ENCODE peak calls at places on chromosomes 11 and 22, in nine cellular contexts. V is tibial artery; R is A549; O is right lobe of liver; I is cardiac muscle cell; U is CD4-positive, CD25-positive, alpha-beta regulatory T cell; S is Panc1; Y is HCT116; H is hepatocyte. T is an unnamed sample. For H3K9me3, the result is how much of the 10 kb centered on the place peaks cover.

GRCh38 chr11:34915136-34916013 is 804 bp downstream of the APIP start:
- DNase-seq in V (peak), R (peak), O (no peak), I (no peak), U (no peak), S (no peak), Y (no peak), H (no peak), T (no peak)

GRCh38 chr22:27377501-27377900 is 424.1 kb downstream of the MN1 start:
- DNase-seq in V (no peak), R (no peak), O (no peak), I (no peak), U (no peak), S (no peak), Y (no peak), H (no peak), T (no peak)

GRCh38 chr11:15830730-15831443 is 525.5 kb downstream of the SOX6 start:
- DNase-seq in V (no peak), R (no peak), O (no peak), I (no peak), U (no peak), S (no peak), Y (no peak), H (no peak), T (no peak)

GRCh38 chr11:97140885-97141494 is 751.2 kb downstream of the JRKL start:
- DNase-seq in V (no peak), R (no peak), O (no peak), I (no peak), U (no peak), S (no peak), Y (no peak), H (peak), T (peak)

GRCh38 chr11:33724644-33725035 is 11.6 kb downstream of the CD59 start:
- DNase-seq in V (peak), R (no peak), O (no peak), I (no peak), U (no peak), S (no peak), Y (no peak), H (no peak), T (no peak)

GRCh38 chr11:36056160-36056751 is 112.4 kb downstream of the LDLRAD3 start:
- DNase-seq in V (no peak), R (peak), O (no peak), I (peak), U (no peak), S (no peak), Y (no peak), H (peak), T (no peak)

GRCh38 chr11:18393581-18394299 is 623 bp upstream of the LDHA start:
- DNase-seq in V (peak), R (peak), O (no peak), I (peak), U (no peak), S (no peak), Y (no peak), H (peak), T (no peak)

GRCh38 chr11:64036081-64037026 is 623 bp downstream of the FLRT1 start:
- DNase-seq in V (no peak), R (no peak), O (no peak), I (peak), U (no peak), S (no peak), Y (no peak), H (peak), T (no peak)

GRCh38 chr11:90753546-90753945 is 530.7 kb upstream of the CHORDC1 start:
- DNase-seq in V (no peak), R (no peak), O (no peak), I (no peak), U (no peak), S (no peak), Y (no peak), H (no peak), T (no peak)

GRCh38 chr22:20247010-20247505 is 21.1 kb downstream of the RTN4R start:
- DNase-seq in V (no peak), R (no peak), O (peak), I (peak), U (no peak), S (no peak), Y (no peak), H (no peak), T (no peak)

GRCh38 chr22:17815703-17816254 is 41.5 kb upstream of the BID start:
- DNase-seq in V (no peak), R (no peak), O (no peak), I (no peak), U (no peak), S (no peak), Y (no peak), H (no peak), T (no peak)

GRCh38 chr11:73542175-73542574 is 55.7 kb downstream of the FAM168A start:
- DNase-seq in V (no peak), R (no peak), O (no peak), I (no peak), U (no peak), S (no peak), Y (no peak), H (no peak), T (no peak)

GRCh38 chr11:7540830-7541555 is 27.2 kb downstream of the PPFIBP2 start:
- DNase-seq in V (no peak), R (no peak), O (peak), I (no peak), U (no peak), S (no peak), Y (no peak), H (no peak), T (no peak)

GRCh38 chr11:84855846-84856245 is 771.3 kb downstream of the DLG2 start:
- DNase-seq in V (no peak), R (no peak), O (no peak), I (no peak), U (no peak), S (no peak), Y (no peak), H (no peak), T (no peak)

GRCh38 chr11:60657880-60658279 is 41.5 kb upstream of the MS4A8 start:
- DNase-seq in V (no peak), R (no peak), O (peak), I (peak), U (no peak), S (no peak), Y (no peak), H (peak), T (no peak)

DNA sequence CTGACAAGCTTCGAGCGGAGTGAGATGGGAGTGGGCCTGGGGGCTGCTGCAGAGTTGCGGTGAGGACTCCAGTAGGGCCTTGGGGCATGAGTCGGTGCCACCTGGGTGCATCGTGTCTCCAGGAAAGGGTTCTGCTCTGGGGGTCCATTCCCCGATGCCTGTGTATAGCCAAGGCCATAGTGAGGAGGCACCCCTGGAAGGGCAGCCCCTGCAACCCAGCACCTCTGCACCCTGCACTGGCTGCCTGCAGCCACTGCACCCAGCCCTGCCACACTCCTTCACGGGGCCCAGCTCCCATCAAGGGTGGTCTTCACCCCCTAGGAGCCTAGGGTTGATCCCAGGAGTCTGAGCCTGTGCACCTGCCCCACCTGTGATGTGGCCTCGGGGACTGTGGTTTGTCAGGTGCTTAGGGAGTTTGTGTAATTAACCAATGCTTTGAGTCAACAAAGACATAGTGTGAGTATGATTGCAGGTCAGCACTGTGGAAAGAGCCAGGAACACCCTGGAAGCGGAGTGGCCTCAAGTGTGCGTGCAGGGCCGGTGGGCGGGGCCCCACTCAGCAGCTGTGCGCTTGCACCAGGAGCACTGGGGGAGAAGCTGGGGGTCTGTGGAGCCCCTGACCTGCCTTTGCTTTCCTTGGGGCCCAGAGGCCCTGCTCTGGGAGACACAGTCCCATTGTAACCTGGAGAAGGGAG is 1299.3 kb downstream of the BRD1 start:
- DNase-seq in V (no peak), R (no peak), O (no peak), I (no peak), U (no peak), S (no peak), Y (no peak), H (peak), T (no peak)
- H3K9me3 ChIP-seq in V (under half), R (under half), O (under half), I (under half), U (under half), S (under half), Y (under half), H (under half), T (under half)

GRCh38 chr22:49274754-49275380 is 552.8 kb downstream of the BRD1 start:
- DNase-seq in V (no peak), R (no peak), O (no peak), I (no peak), U (no peak), S (no peak), Y (no peak), H (no peak), T (no peak)

GRCh38 chr22:49272546-49273125 is 555.0 kb downstream of the BRD1 start:
- DNase-seq in V (peak), R (no peak), O (no peak), I (no peak), U (no peak), S (no peak), Y (no peak), H (no peak), T (no peak)

GRCh38 chr22:49278357-49278756 is 549.3 kb downstream of the BRD1 start:
- DNase-seq in V (no peak), R (no peak), O (no peak), I (no peak), U (no peak), S (no peak), Y (no peak), H (no peak), T (no peak)

GRCh38 chr22:49271831-49272230 is 555.8 kb downstream of the BRD1 start:
- DNase-seq in V (no peak), R (no peak), O (no peak), I (no peak), U (no peak), S (no peak), Y (no peak), H (no peak), T (no peak)

GRCh38 chr22:49276567-49276966 is 551.1 kb downstream of the BRD1 start:
- DNase-seq in V (no peak), R (no peak), O (no peak), I (no peak), U (no peak), S (no peak), Y (no peak), H (no peak), T (no peak)
- H3K9me3 ChIP-seq in V (under half), R (under half), O (under half), I (under half), U (under half), S (under half), Y (under half), H (under half), T (under half)

DNA sequence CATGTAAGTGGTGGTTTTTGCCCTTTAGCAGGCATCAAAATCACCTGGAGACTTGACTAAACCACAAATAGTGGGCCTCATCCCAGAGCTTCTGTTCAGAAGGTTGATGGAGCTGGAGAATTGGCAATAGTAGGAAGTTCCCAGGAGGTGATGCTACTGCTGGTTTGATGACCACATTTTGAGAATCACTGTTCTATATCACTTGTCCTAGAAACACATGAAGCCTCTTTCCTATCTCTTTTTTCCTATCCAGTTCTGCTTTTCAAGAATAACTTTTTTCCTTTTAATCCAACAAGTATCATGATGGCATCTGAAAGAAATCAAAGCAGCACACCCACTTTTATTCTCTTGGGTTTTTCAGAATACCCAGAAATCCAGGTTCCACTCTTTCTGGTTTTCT is at the start of gene OR5D13:
- DNase-seq in V (no peak), R (no peak), O (no peak), I (no peak), U (no peak), S (no peak), Y (no peak), H (no peak), T (no peak)
- H3K9me3 ChIP-seq in V (under half), R (under half), O (under half), I (under half), U (under half), S (under half), Y (under half), H (under half), T (under half)

DNA sequence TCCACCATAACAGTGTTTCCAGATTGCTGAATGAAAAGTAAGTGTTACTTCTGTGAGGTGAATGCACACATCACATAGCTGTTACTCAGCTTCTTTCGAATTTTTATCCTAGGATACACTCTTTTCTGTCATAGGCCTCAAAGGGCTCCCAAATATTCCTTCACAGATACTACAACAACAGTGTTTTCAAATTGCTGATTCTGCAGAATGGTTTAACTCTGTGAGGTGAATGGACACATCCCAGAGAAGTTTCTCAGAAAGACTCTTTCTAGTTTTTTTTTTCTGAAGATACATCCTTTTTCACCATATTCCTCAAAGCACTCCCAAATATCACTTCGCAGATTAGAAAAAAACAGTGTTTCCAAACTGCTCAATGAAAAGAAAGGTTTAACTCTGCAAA is 221.1 kb downstream of the OR4A5 start:
- DNase-seq in V (no peak), R (no peak), O (no peak), I (no peak), U (no peak), S (no peak), Y (no peak), H (no peak), T (no peak)
- H3K9me3 ChIP-seq in V (half or more), R (under half), O (under half), I (under half), U (under half), S (under half), Y (under half), H (under half), T (under half)

DNA sequence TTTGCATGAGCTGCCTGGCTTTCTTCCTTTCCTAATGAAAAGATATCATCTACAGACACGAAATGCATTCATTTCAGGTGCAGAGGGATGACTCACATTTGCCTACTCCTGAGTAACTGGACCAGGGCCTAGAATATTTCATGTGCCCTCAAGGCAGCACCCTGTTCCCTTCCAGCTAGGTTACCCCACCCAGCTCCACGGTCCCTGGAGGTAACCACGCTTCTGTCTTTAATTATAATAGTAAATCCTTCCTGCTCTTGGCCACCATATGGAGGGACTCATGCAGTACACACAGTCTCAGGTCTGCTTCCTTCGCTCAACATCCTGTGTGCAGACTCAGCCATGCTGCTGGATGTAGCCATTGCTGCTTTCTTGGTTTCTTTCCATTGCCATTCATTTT is 22.3 kb downstream of the DHCR7 start:
- DNase-seq in V (no peak), R (no peak), O (no peak), I (no peak), U (no peak), S (no peak), Y (no peak), H (no peak), T (no peak)
- H3K9me3 ChIP-seq in V (under half), R (under half), O (under half), I (under half), U (under half), S (under half), Y (under half), H (under half), T (under half)

T was measured in iPS DF 6.9.